ENCODE peak calls at places on chromosomes 6 and 20, in five cellular contexts. R is tibial nerve, H is ovary, M is suprapubic skin, F is H54. X is an unnamed sample.

GRCh38 chr6:152129606-152130249 is 322.2 kb downstream of the ESR1 start:
- DNase-seq in R (no peak), H (peak; percentile 52), M (peak; percentile 68), F (no peak), X (no peak)

GRCh38 chr6:170097505-170098427 is 193.1 kb downstream of the DLL1 start:
- DNase-seq in R (no peak), H (peak; percentile 5), M (peak; percentile 43), F (no peak), X (no peak)

GRCh38 chr6:113089056-113089455 is 741.9 kb downstream of the RFPL4B start:
- DNase-seq in R (no peak), H (no peak), M (no peak), F (no peak), X (no peak)

GRCh38 chr20:61735503-61735785 is 330.2 kb downstream of the TAF4 start:
- DNase-seq in R (no peak), H (no peak), M (no peak), F (no peak), X (no peak)

GRCh38 chr6:28977351-28978136 is 27.6 kb downstream of the ZNF311 start:
- DNase-seq in R (no peak), H (no peak), M (no peak), F (no peak), X (no peak)

GRCh38 chr6:36038120-36038876 is 10.7 kb downstream of the MAPK14 start:
- DNase-seq in R (no peak), H (no peak), M (no peak), F (no peak), X (no peak)

GRCh38 chr20:31663838-31664695 is 26.4 kb downstream of the COX4I2 start:
- DNase-seq in R (no peak), H (no peak), M (no peak), F (no peak), X (peak; percentile 46)

GRCh38 chr20:45781391-45781931 is 10.2 kb downstream of the WFDC3 start:
- DNase-seq in R (no peak), H (no peak), M (no peak), F (peak; percentile 53), X (peak; percentile 58)

GRCh38 chr6:74534485-74535211 is 671.2 kb downstream of the COL12A1 start:
- DNase-seq in R (no peak), H (no peak), M (no peak), F (no peak), X (no peak)

GRCh38 chr20:54123587-54124180 is 50.1 kb downstream of the CYP24A1 start:
- DNase-seq in R (no peak), H (no peak), M (no peak), F (peak; percentile 71), X (peak; percentile 89)

GRCh38 chr6:148580442-148580841 is 166.4 kb upstream of the UST start:
- DNase-seq in R (no peak), H (no peak), M (no peak), F (no peak), X (no peak)

GRCh38 chr20:43955244-43956191 is 40.9 kb downstream of the TOX2 start:
- DNase-seq in R (no peak), H (peak; percentile 29), M (no peak), F (peak; percentile 65), X (no peak)

GRCh38 chr20:20761302-20761701 is 48.9 kb upstream of the RALGAPA2 start:
- DNase-seq in R (no peak), H (no peak), M (no peak), F (no peak), X (no peak)

GRCh38 chr6:124055986-124056385 is 252.3 kb downstream of the NKAIN2 start:
- DNase-seq in R (no peak), H (no peak), M (no peak), F (no peak), X (no peak)

GRCh38 chr6:11766589-11767450 is 11.8 kb downstream of the ADTRP start:
- DNase-seq in R (no peak), H (no peak), M (no peak), F (peak; percentile 59), X (no peak)

GRCh38 chr6:41696788-41697187 is 38.6 kb downstream of the TFEB start:
- DNase-seq in R (no peak), H (no peak), M (no peak), F (no peak), X (no peak)

GRCh38 chr6:157789861-157790260 is 33.2 kb upstream of the SNX9 start:
- DNase-seq in R (no peak), H (no peak), M (no peak), F (no peak), X (no peak)

GRCh38 chr20:54680872-54681297 is 205.5 kb downstream of the DOK5 start:
- DNase-seq in R (no peak), H (peak; percentile 15), M (no peak), F (peak; percentile 13), X (no peak)

GRCh38 chr20:36472656-36473071 is 68.7 kb upstream of the MYL9 start:
- DNase-seq in R (no peak), H (peak; percentile 55), M (peak; percentile 83), F (peak; percentile 71), X (peak; percentile 72)

GRCh38 chr6:41872102-41872602 is 23.0 kb downstream of the USP49 start:
- DNase-seq in R (no peak), H (no peak), M (no peak), F (no peak), X (peak; percentile 85)

GRCh38 chr20:20712004-20712473 is 405 bp downstream of the RALGAPA2 start:
- DNase-seq in R (no peak), H (no peak), M (peak; percentile 77), F (peak; percentile 7), X (no peak)

GRCh38 chr6:37433657-37434271 is 743 bp downstream of the CMTR1 start:
- DNase-seq in R (no peak), H (no peak), M (no peak), F (no peak), X (peak; percentile 31)

GRCh38 chr20:17971571-17972013 is 2.8 kb downstream of the MGME1 start:
- DNase-seq in R (no peak), H (no peak), M (no peak), F (no peak), X (no peak)

GRCh38 chr20:63150911-63151531 is 64.9 kb downstream of the YTHDF1 start:
- DNase-seq in R (no peak), H (no peak), M (no peak), F (no peak), X (no peak)

GRCh38 chr20:64131406-64131805 is 24.0 kb upstream of the NPBWR2 start:
- DNase-seq in R (no peak), H (no peak), M (peak; percentile 36), F (peak; percentile 73), X (no peak)

GRCh38 chr6:126034671-126035070 is 48.3 kb downstream of the TRMT11 start:
- DNase-seq in R (no peak), H (no peak), M (no peak), F (no peak), X (no peak)

GRCh38 chr20:37956099-37956498 is 53.2 kb downstream of the VSTM2L start:
- DNase-seq in R (no peak), H (no peak), M (no peak), F (no peak), X (peak; percentile 5)

GRCh38 chr6:170450946-170451761 is 102.0 kb downstream of the PSMB1 start:
- DNase-seq in R (no peak), H (no peak), M (no peak), F (no peak), X (peak; percentile 56)

GRCh38 chr6:139376604-139377218 is 2.3 kb upstream of the CITED2 start:
- DNase-seq in R (peak; percentile 66), H (peak; percentile 62), M (peak; percentile 76), F (no peak), X (no peak)

GRCh38 chr6:80531676-80532619 is 425.5 kb downstream of the BCKDHB start:
- DNase-seq in R (no peak), H (no peak), M (no peak), F (no peak), X (no peak)

DNA sequence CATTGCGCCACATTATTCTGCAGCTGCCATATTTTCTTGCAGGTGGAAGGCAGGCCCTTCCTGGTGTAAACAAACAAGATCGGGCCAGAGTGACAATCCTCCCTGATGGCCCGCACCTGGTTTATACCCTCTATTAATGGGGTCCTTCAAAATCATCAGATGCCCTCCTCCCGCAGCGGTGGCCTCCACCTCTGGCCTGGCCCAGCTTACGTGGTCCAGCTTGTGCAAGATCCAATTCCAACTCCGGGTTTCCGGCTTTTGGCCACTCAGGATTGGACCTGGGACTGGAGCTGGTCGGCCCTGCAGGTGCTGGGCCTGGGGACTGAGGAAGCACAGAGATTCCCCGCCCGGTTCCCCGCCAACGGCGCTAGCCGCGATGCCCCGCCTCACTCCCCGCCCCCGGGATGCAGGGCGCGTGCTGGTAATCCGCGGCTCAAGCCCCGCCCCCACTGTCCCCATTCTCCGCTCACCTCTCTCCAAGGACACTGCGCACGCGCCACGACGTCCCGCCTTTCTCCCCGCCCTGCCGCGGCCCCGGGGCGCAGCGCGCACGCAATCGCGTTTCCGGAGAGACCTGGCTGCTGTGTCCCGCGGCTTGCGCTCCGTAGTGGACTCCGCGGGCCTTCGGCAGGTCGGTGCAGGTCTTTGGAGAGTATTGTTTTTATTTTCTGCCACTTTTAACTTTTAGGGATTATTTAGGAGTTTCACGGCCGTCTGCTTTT is at the start of gene TMEM14B:
- DNase-seq in R (peak; percentile 99), H (peak; percentile 100), M (peak; percentile 100), F (peak; percentile 91), X (peak; percentile 100)
- TF ChIP-seq POLR2A in R (no peak), H (peak; percentile 62), M (no peak), F (peak; percentile 85), X (peak; percentile 67)

DNA sequence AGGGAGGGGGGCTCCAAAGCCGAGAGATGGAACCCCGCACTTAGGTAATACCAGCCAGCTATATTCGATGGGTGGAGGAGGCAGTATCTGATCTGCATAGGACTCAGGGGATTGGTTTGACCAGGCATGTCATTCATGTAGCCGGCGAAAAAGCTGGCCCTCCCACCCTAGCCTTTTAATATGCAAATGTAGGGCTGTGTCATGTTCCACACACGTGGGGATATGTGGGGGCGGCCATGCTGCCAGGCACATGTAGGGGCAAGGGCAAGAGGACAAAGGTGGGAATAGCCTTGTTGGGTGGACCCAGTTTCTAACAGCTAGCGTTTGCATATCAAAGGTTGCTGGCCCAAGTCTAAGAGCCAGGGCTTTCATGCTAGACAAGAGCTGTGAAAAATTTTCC is 39.1 kb upstream of the DDR1 start:
- DNase-seq in R (no peak), H (no peak), M (no peak), F (no peak), X (no peak)
- TF ChIP-seq POLR2A in R (no peak), H (no peak), M (no peak), F (no peak), X (no peak)

DNA sequence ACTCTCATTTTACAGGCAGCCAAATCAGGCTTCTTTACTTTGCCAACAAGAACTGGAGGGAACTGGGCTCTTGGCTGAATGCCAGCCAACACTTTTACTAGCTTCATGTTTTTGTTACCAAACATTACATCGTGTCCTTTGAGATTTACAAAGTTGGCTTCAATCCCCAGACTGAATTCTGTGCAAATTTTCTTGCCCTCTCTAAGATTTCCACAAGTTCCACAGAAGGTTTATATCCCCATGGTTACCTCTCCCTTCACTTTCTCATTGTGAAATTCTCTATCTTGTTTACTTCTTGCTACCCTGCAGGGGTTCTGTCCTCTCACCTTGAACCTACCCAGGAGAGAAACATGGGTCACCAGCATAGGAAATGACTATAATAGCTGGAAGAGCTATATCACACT is 37.6 kb upstream of the PLCB1 start:
- DNase-seq in R (peak; percentile 70), H (peak; percentile 64), M (peak; percentile 75), F (no peak), X (peak; percentile 65)
- TF ChIP-seq POLR2A in R (no peak), H (no peak), M (no peak), F (no peak), X (no peak)

GRCh38 chr6:137353842-137354397 is 134.7 kb upstream of the IFNGR1 start:
- DNase-seq in R (no peak), H (no peak), M (no peak), F (no peak), X (no peak)
- TF ChIP-seq POLR2A in R (no peak), H (no peak), M (no peak), F (no peak), X (no peak)